ENCODE peak calls at places on chromosome 15, in four cellular contexts. S is WTC11, H is type B pancreatic cell, D is GM12864. P is an unnamed sample.

GRCh38 chr15:32922541-32922940 is 204.7 kb downstream of the GREM1 start:
- DNase-seq in S (no peak), H (no peak), D (no peak), P (no peak)

GRCh38 chr15:55846108-55846707 is 103.3 kb upstream of the PRTG start:
- DNase-seq in D (peak), S (peak), H (no peak), P (no peak)

GRCh38 chr15:34318277-34319079 is 19.1 kb downstream of the SLC12A6 start:
- DNase-seq in D (no peak), H (no peak), S (peak), P (no peak)

GRCh38 chr15:72538931-72539330 is 64.8 kb downstream of the ARIH1 start:
- DNase-seq in S (no peak), H (no peak), D (no peak), P (no peak)

GRCh38 chr15:51077565-51078153 is 17.0 kb downstream of the TNFAIP8L3 start:
- DNase-seq in H (no peak), S (peak), D (peak), P (no peak)

GRCh38 chr15:56464893-56465520 is at the start of gene MNS1:
- DNase-seq in H (peak), S (peak), D (peak), P (peak)

GRCh38 chr15:76060098-76060989 is 559 bp downstream of the TMEM266 start:
- DNase-seq in S (no peak), D (peak), H (no peak), P (no peak)

GRCh38 chr15:39232512-39232911 is 348.4 kb upstream of the THBS1 start:
- DNase-seq in S (no peak), H (no peak), D (no peak), P (no peak)

GRCh38 chr15:66912001-66912400 is 153.4 kb upstream of the SMAD3 start:
- DNase-seq in H (no peak), D (no peak), S (no peak), P (no peak)

GRCh38 chr15:99481831-99482230 is 84.0 kb upstream of the MEF2A start:
- DNase-seq in S (no peak), D (no peak), H (no peak), P (no peak)

GRCh38 chr15:91948001-91948608 is 94.6 kb downstream of the SLCO3A1 start:
- DNase-seq in D (no peak), S (peak), H (no peak), P (no peak)

GRCh38 chr15:44882499-44882968 is 74.0 kb upstream of the TERB2 start:
- DNase-seq in H (no peak), S (no peak), D (peak), P (no peak)

GRCh38 chr15:32908135-32908801 is 190.5 kb downstream of the GREM1 start:
- DNase-seq in H (no peak), S (no peak), D (peak), P (no peak)

GRCh38 chr15:98785796-98786581 is 137.7 kb downstream of the IGF1R start:
- DNase-seq in H (no peak), D (no peak), S (peak), P (peak)

GRCh38 chr15:60646595-60646994 is 167.7 kb upstream of the ICE2 start:
- DNase-seq in H (no peak), D (no peak), S (no peak), P (no peak)

GRCh38 chr15:94230886-94231727 is at the start of gene MCTP2:
- DNase-seq in D (no peak), H (peak), S (peak), P (no peak)

GRCh38 chr15:68561146-68561545 is 17.6 kb upstream of the CORO2B start:
- DNase-seq in D (no peak), H (no peak), S (no peak), P (no peak)

GRCh38 chr15:80059786-80060489 is 462 bp downstream of the ZFAND6 start:
- DNase-seq in D (no peak), H (no peak), S (peak), P (no peak)

GRCh38 chr15:95840004-95840403 is 490.5 kb upstream of the NR2F2 start:
- DNase-seq in D (no peak), S (no peak), H (no peak), P (no peak)

GRCh38 chr15:83323296-83323711 is 38.8 kb upstream of the BNC1 start:
- DNase-seq in D (no peak), H (no peak), S (no peak), P (no peak)

GRCh38 chr15:93664180-93664951 is 567.0 kb upstream of the MCTP2 start:
- DNase-seq in S (no peak), H (no peak), D (no peak), P (no peak)

GRCh38 chr15:80710635-80711553 is 15.8 kb downstream of the ABHD17C start:
- DNase-seq in H (no peak), S (no peak), D (no peak), P (no peak)

GRCh38 chr15:43985976-43986375 is 159.2 kb downstream of the WDR76 start:
- DNase-seq in S (no peak), H (no peak), D (no peak), P (no peak)

GRCh38 chr15:65869954-65870871 is 922 bp downstream of the RAB11A start:
- DNase-seq in D (no peak), S (peak), H (no peak), P (no peak)

GRCh38 chr15:45903283-45903682 is 268.5 kb downstream of the SQOR start:
- DNase-seq in S (no peak), D (no peak), H (no peak), P (no peak)

GRCh38 chr15:101773496-101774100 is 29.7 kb upstream of the OR4F6 start:
- DNase-seq in S (peak), D (no peak), H (no peak), P (no peak)
- TF ChIP-seq CTCF in S (peak), D (peak), H (no peak), P (peak)

GRCh38 chr15:31296304-31297220 is 30.1 kb upstream of the KLF13 start:
- DNase-seq in D (no peak), S (no peak), H (peak), P (peak)
- TF ChIP-seq CTCF in D (no peak), S (no peak), H (no peak), P (no peak)

GRCh38 chr15:25989327-25989726 is 126.2 kb upstream of the ATP10A start:
- DNase-seq in H (no peak), S (peak), D (no peak), P (no peak)
- TF ChIP-seq CTCF in H (peak), S (peak), D (peak), P (no peak)

GRCh38 chr15:90650956-90651689 is 66.0 kb upstream of the BLM start:
- DNase-seq in D (no peak), H (no peak), S (no peak), P (no peak)

GRCh38 chr15:90646662-90647305 is 70.4 kb upstream of the BLM start:
- DNase-seq in H (no peak), D (no peak), S (no peak), P (no peak)

GRCh38 chr15:90648137-90649070 is 68.7 kb upstream of the BLM start:
- DNase-seq in S (peak), H (no peak), D (peak), P (no peak)

GRCh38 chr15:90647326-90647725 is 69.8 kb upstream of the BLM start:
- DNase-seq in D (no peak), S (no peak), H (no peak), P (no peak)

DNA sequence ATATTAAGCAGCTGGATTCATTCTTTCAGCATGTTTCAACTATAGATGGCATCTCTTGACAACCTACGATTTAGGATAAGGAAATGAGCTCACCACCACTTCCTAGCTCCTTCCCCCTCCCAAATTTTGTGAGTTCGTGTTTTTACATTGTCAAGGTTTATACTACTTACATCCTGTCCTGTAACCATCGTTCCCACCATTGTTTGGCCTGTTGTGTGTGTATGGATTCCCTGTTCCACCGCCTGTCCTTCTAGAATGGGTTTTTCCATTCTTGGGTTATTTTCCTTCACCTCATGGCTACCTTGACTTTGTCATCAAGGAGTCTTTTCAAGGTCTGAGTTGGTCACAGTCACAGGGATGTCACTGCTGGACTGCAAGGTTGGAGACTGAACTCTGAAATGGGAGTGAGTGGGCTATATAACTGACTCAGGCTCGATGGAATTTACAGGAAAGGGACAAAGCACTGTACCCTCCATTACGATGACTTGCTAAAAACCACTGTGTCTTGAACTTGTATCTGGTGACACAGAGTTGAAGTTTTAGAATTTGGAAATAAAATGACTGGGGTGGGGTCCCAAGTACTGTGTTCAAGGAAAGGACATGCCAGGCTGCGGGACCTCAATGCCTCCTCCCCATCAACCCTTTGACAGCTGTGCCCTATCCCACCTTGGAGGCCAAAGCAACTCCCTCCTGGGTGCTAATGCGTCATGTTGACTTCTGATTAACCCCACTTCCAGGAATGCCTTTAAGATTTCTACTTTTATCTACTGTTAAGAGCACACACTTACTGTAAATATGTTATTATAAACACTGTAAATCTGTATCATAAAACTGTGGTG is 66.8 kb upstream of the BLM start:
- DNase-seq in S (no peak), H (no peak), D (no peak), P (no peak)
- TF ChIP-seq CTCF in S (no peak), H (no peak), D (no peak), P (no peak)

GRCh38 chr15:79007066-79007465 is 62.2 kb upstream of the CTSH start:
- DNase-seq in H (no peak), D (no peak), S (peak), P (no peak)
- TF ChIP-seq CTCF in H (peak), D (peak), S (peak), P (peak)

GRCh38 chr15:74027688-74028087 is 33.2 kb downstream of the PML start:
- DNase-seq in H (no peak), D (no peak), S (no peak), P (no peak)

GRCh38 chr15:74024687-74025086 is 30.2 kb downstream of the PML start:
- DNase-seq in S (no peak), D (no peak), H (no peak), P (no peak)

GRCh38 chr15:74028646-74029045 is 34.1 kb downstream of the PML start:
- DNase-seq in D (no peak), H (no peak), S (no peak), P (no peak)

GRCh38 chr15:74025436-74025835 is 30.9 kb downstream of the PML start:
- DNase-seq in S (no peak), D (no peak), H (no peak), P (no peak)

DNA sequence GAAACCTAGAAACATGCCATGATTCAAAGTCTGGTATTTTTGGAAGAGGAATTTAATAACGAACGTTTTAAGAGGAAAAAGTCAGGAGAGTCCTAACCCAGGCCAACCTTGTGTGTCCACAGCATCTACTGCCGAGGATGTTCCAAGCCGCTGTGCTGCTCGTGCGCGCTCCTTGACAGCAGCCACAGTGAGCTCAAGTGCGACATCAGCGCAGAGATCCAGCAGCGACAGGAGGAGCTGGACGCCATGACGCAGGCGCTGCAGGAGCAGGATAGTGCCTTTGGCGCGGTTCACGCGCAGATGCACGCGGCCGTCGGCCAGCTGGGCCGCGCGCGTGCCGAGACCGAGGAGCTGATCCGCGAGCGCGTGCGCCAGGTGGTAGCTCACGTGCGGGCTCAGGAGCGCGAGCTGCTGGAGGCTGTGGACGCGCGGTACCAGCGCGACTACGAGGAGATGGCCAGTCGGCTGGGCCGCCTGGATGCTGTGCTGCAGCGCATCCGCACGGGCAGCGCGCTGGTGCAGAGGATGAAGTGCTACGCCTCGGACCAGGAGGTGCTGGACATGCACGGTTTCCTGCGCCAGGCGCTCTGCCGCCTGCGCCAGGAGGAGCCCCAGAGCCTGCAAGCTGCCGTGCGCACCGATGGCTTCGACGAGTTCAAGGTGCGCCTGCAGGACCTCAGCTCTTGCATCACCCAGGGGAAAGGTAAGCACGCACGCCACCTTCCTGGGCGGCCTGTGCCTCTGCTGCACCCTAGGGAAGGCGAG is 28.4 kb downstream of the PML start:
- DNase-seq in S (no peak), D (no peak), H (no peak), P (no peak)
- TF ChIP-seq CTCF in S (no peak), D (no peak), H (no peak), P (no peak)

DNA sequence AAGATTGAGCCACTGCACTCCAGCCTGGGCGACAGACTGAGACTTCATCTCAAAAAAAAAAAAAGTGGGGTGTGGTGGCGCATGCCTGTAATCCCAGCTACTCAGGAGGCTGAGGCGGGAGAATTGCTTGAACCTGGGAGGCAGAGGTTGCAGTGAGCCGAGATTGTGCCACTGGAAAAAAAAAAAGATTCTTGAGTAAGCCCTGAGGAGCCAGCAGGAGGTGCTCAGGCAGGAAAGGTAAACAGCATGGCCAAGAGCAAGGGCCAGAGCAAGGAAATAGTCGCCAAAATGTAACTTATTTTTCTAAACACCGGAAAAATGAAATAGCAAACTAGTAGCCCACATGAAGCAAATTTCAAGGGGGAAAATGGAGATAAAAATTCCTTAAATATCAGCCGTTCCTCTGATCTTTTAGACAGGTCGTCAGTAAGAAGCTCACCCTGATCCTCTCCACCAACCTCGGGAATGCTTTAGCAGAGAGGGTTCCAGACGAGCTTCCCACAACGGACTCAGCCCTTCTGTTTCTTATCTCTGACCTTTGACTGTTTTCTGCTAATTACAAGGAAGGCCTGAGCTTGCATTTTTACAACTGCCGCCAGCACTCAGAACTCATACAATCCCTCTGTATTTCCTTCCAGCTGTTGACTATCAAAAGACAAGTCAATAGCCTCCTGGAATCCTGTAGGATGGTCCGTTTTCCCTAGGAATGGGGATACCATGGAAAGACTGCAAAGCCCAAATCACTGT is 45.0 kb upstream of the AKAP13 start:
- DNase-seq in S (no peak), H (no peak), D (no peak), P (no peak)
- TF ChIP-seq CTCF in S (no peak), H (no peak), D (no peak), P (no peak)

GRCh38 chr15:41416742-41417417 is at the start of gene RTF1:
- DNase-seq in H (peak), S (peak), D (peak), P (peak)
- TF ChIP-seq CTCF in H (no peak), S (no peak), D (no peak), P (no peak)

DNA sequence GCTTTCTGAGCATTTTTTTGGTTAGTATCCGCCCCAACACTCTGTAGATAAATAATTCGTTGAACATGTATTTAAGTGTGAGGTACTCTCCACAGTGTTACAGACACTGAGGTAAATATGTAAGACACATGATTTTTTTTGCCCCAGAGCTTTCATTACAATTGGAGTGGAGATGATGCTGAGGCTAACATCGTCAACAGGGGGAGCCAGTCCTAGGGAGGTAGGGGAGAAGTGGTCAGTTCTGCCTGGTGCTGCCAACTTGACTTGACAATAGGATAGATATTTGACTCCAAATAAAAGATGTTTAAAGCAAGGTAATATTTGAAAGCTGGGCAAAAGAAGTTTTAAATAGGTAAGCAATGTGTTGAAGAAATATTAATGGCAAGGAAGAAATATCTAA is 295.7 kb downstream of the UNC13C start:
- DNase-seq in S (peak), H (no peak), D (no peak), P (no peak)
- TF ChIP-seq CTCF in S (no peak), H (peak), D (peak), P (no peak)

P was measured in osteocyte.